ENCODE peak calls at places on chromosomes 13 and 19, in five cellular contexts. One of them, this sample, is unnamed.

GRCh38 chr19:6267552-6268381 is 12.0 kb downstream of the MLLT1 start:
- DNase-seq in lower lobe of right lung: no peak
- DNase-seq in NCI-H2171 treated with DMSO at 0.1 percent for 48 hours: no peak
- DNase-seq in HFF-Myc: no peak
- DNase-seq in Kasumi-1: no peak
- DNase-seq in this sample: no peak

GRCh38 chr19:7427944-7428343 is 60.9 kb downstream of the PEX11G start:
- DNase-seq in lower lobe of right lung: no peak
- DNase-seq in HFF-Myc: no peak
- DNase-seq in Kasumi-1: no peak
- DNase-seq in NCI-H2171 treated with DMSO at 0.1 percent for 48 hours: no peak
- DNase-seq in this sample: no peak

GRCh38 chr19:42120276-42121010 is 11.8 kb downstream of the POU2F2 start:
- DNase-seq in HFF-Myc: no peak
- DNase-seq in NCI-H2171 treated with DMSO at 0.1 percent for 48 hours: no peak
- DNase-seq in lower lobe of right lung: no peak
- DNase-seq in Kasumi-1: no peak
- DNase-seq in this sample: no peak

GRCh38 chr19:48489608-48490216 is 20.5 kb downstream of the CYTH2 start:
- DNase-seq in lower lobe of right lung: peak
- DNase-seq in Kasumi-1: peak
- DNase-seq in NCI-H2171 treated with DMSO at 0.1 percent for 48 hours: peak
- DNase-seq in HFF-Myc: no peak
- DNase-seq in this sample: peak

GRCh38 chr19:18668744-18669523 is 14.5 kb upstream of the CRTC1 start:
- DNase-seq in lower lobe of right lung: no peak
- DNase-seq in NCI-H2171 treated with DMSO at 0.1 percent for 48 hours: no peak
- DNase-seq in Kasumi-1: no peak
- DNase-seq in HFF-Myc: no peak
- DNase-seq in this sample: no peak

GRCh38 chr19:55050749-55051532 is 12.0 kb downstream of the RDH13 start:
- DNase-seq in HFF-Myc: no peak
- DNase-seq in NCI-H2171 treated with DMSO at 0.1 percent for 48 hours: no peak
- DNase-seq in lower lobe of right lung: no peak
- DNase-seq in Kasumi-1: no peak
- DNase-seq in this sample: no peak

GRCh38 chr13:59771272-59771671 is 392.5 kb downstream of the DIAPH3 start:
- DNase-seq in lower lobe of right lung: no peak
- DNase-seq in HFF-Myc: no peak
- DNase-seq in NCI-H2171 treated with DMSO at 0.1 percent for 48 hours: peak
- DNase-seq in Kasumi-1: peak
- DNase-seq in this sample: peak

GRCh38 chr13:53151692-53152421 is 123.2 kb downstream of the OLFM4 start:
- DNase-seq in lower lobe of right lung: no peak
- DNase-seq in NCI-H2171 treated with DMSO at 0.1 percent for 48 hours: peak
- DNase-seq in HFF-Myc: no peak
- DNase-seq in Kasumi-1: peak
- DNase-seq in this sample: peak

GRCh38 chr13:37640499-37640898 is 41.9 kb upstream of the POSTN start:
- DNase-seq in Kasumi-1: peak
- DNase-seq in NCI-H2171 treated with DMSO at 0.1 percent for 48 hours: no peak
- DNase-seq in HFF-Myc: peak
- DNase-seq in lower lobe of right lung: no peak
- DNase-seq in this sample: peak

GRCh38 chr19:12784394-12784870 is 6.9 kb upstream of the JUNB start:
- DNase-seq in NCI-H2171 treated with DMSO at 0.1 percent for 48 hours: no peak
- DNase-seq in lower lobe of right lung: no peak
- DNase-seq in Kasumi-1: no peak
- DNase-seq in HFF-Myc: no peak
- DNase-seq in this sample: peak

GRCh38 chr19:17448190-17448967 is at the start of gene TMEM221:
- DNase-seq in lower lobe of right lung: peak
- DNase-seq in NCI-H2171 treated with DMSO at 0.1 percent for 48 hours: no peak
- DNase-seq in HFF-Myc: no peak
- DNase-seq in Kasumi-1: peak
- DNase-seq in this sample: peak

GRCh38 chr19:14408641-14409120 is 10.5 kb downstream of the DDX39A start:
- DNase-seq in lower lobe of right lung: no peak
- DNase-seq in NCI-H2171 treated with DMSO at 0.1 percent for 48 hours: no peak
- DNase-seq in HFF-Myc: no peak
- DNase-seq in Kasumi-1: no peak
- DNase-seq in this sample: no peak

GRCh38 chr13:98821372-98822237 is 69.1 kb upstream of the SLC15A1 start:
- DNase-seq in NCI-H2171 treated with DMSO at 0.1 percent for 48 hours: no peak
- DNase-seq in Kasumi-1: no peak
- DNase-seq in HFF-Myc: no peak
- DNase-seq in lower lobe of right lung: no peak
- DNase-seq in this sample: no peak

GRCh38 chr19:1057185-1057857 is 9.6 kb upstream of the ARHGAP45 start:
- DNase-seq in lower lobe of right lung: no peak
- DNase-seq in NCI-H2171 treated with DMSO at 0.1 percent for 48 hours: peak
- DNase-seq in Kasumi-1: peak
- DNase-seq in HFF-Myc: peak
- DNase-seq in this sample: peak

This sample was measured in OCI-M1.